ENCODE peak calls at places on chromosome 1, in five cellular contexts. R is heart right ventricle, X is upper lobe of right lung, O is left ventricle myocardium inferior, N is cardiac muscle cell. L is an unnamed sample.

GRCh38 chr1:54950361-54951163 is 29.9 kb upstream of the TMEM61 start:
- DNase-seq in N (peak; percentile 93), O (peak; percentile 54), R (peak; percentile 55), X (peak; percentile 67), L (peak; percentile 78)

GRCh38 chr1:228274452-228275153 is 66.8 kb downstream of the OBSCN start:
- DNase-seq in R (peak; percentile 10), N (no peak), X (peak; percentile 47), O (no peak), L (no peak)

GRCh38 chr1:247409869-247410544 is 6.0 kb upstream of the NLRP3 start:
- DNase-seq in X (no peak), O (no peak), R (no peak), N (no peak), L (no peak)

GRCh38 chr1:115705085-115706008 is 63.2 kb downstream of the CASQ2 start:
- DNase-seq in O (no peak), R (no peak), X (no peak), N (no peak), L (no peak)

GRCh38 chr1:32899586-32900296 is 1.4 kb downstream of the TMEM54 start:
- DNase-seq in R (no peak), N (no peak), O (no peak), X (peak; percentile 47), L (peak; percentile 73)

GRCh38 chr1:2132222-2133038 is 62.1 kb downstream of the FAAP20 start:
- DNase-seq in O (peak; percentile 30), X (peak; percentile 64), R (peak; percentile 47), N (peak; percentile 67), L (peak; percentile 80)

GRCh38 chr1:173477286-173478098 is at the start of gene PRDX6:
- DNase-seq in N (peak; percentile 88), O (peak; percentile 61), R (no peak), X (no peak), L (peak; percentile 97)

GRCh38 chr1:236893626-236894545 is 98.8 kb downstream of the MTR start:
- DNase-seq in R (no peak), O (no peak), N (no peak), X (no peak), L (no peak)

GRCh38 chr1:25090707-25091422 is 141.4 kb downstream of the SYF2 start:
- DNase-seq in X (no peak), O (no peak), R (no peak), N (no peak), L (no peak)

GRCh38 chr1:19688041-19688842 is 23.6 kb downstream of the HTR6 start:
- DNase-seq in X (no peak), N (no peak), O (no peak), R (no peak), L (no peak)

GRCh38 chr1:19689856-19690255 is 25.2 kb downstream of the HTR6 start:
- DNase-seq in X (no peak), N (no peak), O (no peak), R (no peak), L (no peak)

GRCh38 chr1:19689131-19689757 is 24.6 kb downstream of the HTR6 start:
- DNase-seq in N (no peak), R (no peak), O (no peak), X (no peak), L (no peak)

GRCh38 chr1:19685994-19686393 is 21.3 kb downstream of the HTR6 start:
- DNase-seq in O (no peak), X (no peak), R (no peak), N (no peak), L (no peak)

GRCh38 chr1:19687414-19687813 is 22.7 kb downstream of the HTR6 start:
- DNase-seq in R (no peak), X (no peak), O (no peak), N (no peak), L (no peak)
- H3K27ac ChIP-seq in R (no peak overlapping the region), X (no peak overlapping the region), O (no peak overlapping the region), N (no peak overlapping the region), L (no peak overlapping the region)

GRCh38 chr1:50969611-50970507 is at the start of gene CDKN2C:
- DNase-seq in N (peak; percentile 87), X (peak; percentile 76), O (peak; percentile 75), R (peak; percentile 61), L (peak; percentile 82)
- TF ChIP-seq CTCF in N (peak; percentile 7), X (no peak), O (no peak), R (no peak), L (no peak)

DNA sequence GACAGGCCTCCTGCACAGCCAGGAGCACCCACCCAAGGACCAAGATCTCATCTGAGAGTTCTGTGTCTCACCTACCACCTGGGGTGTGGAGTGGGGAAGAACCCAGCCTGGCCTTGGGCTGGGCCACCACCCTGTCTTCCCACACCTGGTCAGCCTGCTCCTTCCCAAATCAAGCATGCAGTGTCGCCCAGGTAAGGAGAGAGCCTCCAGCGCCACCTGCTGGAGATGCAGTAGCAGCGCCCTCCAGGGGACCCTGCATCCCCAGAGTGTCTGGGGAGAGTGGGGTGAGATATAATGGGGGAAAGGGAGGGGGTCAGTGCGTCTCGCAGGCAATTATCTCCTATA is 32.3 kb downstream of the KIAA2013 start:
- DNase-seq in N (peak; percentile 59), R (peak; percentile 76), O (peak; percentile 58), X (peak; percentile 87), L (no peak)
- H3K27ac ChIP-seq in N (no peak overlapping the region), R (no peak overlapping the region), O (no peak overlapping the region), X (no peak overlapping the region), L (no peak overlapping the region)

GRCh38 chr1:6445062-6445763 is 20.6 kb downstream of the ESPN start:
- DNase-seq in X (peak; percentile 82), N (peak; percentile 57), R (peak; percentile 40), O (no peak), L (peak; percentile 73)
- TF ChIP-seq CTCF in X (peak; percentile 63), N (peak; percentile 62), R (peak; percentile 57), O (peak; percentile 67), L (peak; percentile 47)

GRCh38 chr1:186228751-186229150 is 146.3 kb downstream of the TPR start:
- DNase-seq in N (no peak), R (no peak), O (no peak), X (no peak), L (no peak)
- H3K27ac ChIP-seq in N (no peak overlapping the region), R (no peak overlapping the region), O (no peak overlapping the region), X (no peak overlapping the region), L (no peak overlapping the region)

GRCh38 chr1:69016468-69016867 is 519.6 kb upstream of the DEPDC1 start:
- DNase-seq in X (no peak), N (no peak), R (no peak), O (no peak), L (no peak)
- TF ChIP-seq CTCF in X (no peak), N (no peak), R (no peak), O (no peak), L (no peak)